ENCODE peak calls at places on chromosomes 3 and 15, in four cellular contexts. M, H, Q and D are unnamed samples.
A peak's percentile ranks its signal among the peaks of the same experiment; 100 is the strongest.

GRCh38 chr3:94064243-94064642 is 1.4 kb downstream of the NSUN3 start:
- DNase-seq in M (no peak), H (no peak), Q (no peak), D (no peak)

GRCh38 chr3:156181509-156181908 is 61.1 kb downstream of the KCNAB1 start:
- DNase-seq in H (no peak), Q (no peak), M (no peak), D (no peak)

GRCh38 chr15:87033056-87033455 is 953.4 kb downstream of the AGBL1 start:
- DNase-seq in Q (no peak), M (no peak), H (no peak), D (no peak)

GRCh38 chr15:96337354-96337990 is 7.0 kb downstream of the NR2F2 start:
- DNase-seq in M (no peak), Q (peak; percentile 15), H (no peak), D (no peak)

GRCh38 chr3:46628980-46629379 is 16.7 kb downstream of the FAM240A start:
- DNase-seq in Q (no peak), M (no peak), H (no peak), D (no peak)

GRCh38 chr15:62952969-62953368 is 89.6 kb upstream of the TPM1 start:
- DNase-seq in M (no peak), H (no peak), Q (no peak), D (no peak)

GRCh38 chr15:41285285-41285684 is 47.1 kb downstream of the OIP5 start:
- DNase-seq in M (no peak), Q (no peak), H (no peak), D (no peak)

GRCh38 chr3:173659972-173660371 is 262.4 kb downstream of the NLGN1 start:
- DNase-seq in Q (no peak), M (no peak), H (no peak), D (no peak)

GRCh38 chr3:48433472-48434118 is 3.7 kb upstream of the PLXNB1 start:
- DNase-seq in H (no peak), M (no peak), Q (peak; percentile 79), D (no peak)

GRCh38 chr15:85607842-85608241 is 186.9 kb downstream of the KLHL25 start:
- DNase-seq in M (no peak), Q (no peak), H (no peak), D (no peak)

GRCh38 chr3:25037049-25037547 is 391.0 kb upstream of the RARB start:
- DNase-seq in Q (no peak), M (no peak), H (no peak), D (no peak)

GRCh38 chr3:136698361-136698760 is 53.8 kb downstream of the STAG1 start:
- DNase-seq in H (no peak), Q (no peak), M (no peak), D (no peak)

GRCh38 chr3:12782172-12782815 is 14.2 kb upstream of the CAND2 start:
- DNase-seq in M (no peak), H (no peak), Q (no peak), D (peak; percentile 83)

GRCh38 chr3:13831386-13831996 is 48.4 kb downstream of the WNT7A start:
- DNase-seq in Q (no peak), M (no peak), H (no peak), D (no peak)

GRCh38 chr15:98648654-98649537 is 557 bp downstream of the IGF1R start:
- DNase-seq in M (no peak), H (no peak), Q (no peak), D (no peak)

GRCh38 chr3:70096376-70097055 is 97.0 kb downstream of the SAMMSON start:
- DNase-seq in Q (no peak), M (peak; percentile 58), H (no peak), D (no peak)

GRCh38 chr3:158111861-158112260 is 2.0 kb downstream of the RSRC1 start:
- DNase-seq in Q (no peak), H (no peak), M (no peak), D (no peak)

GRCh38 chr3:143234521-143234920 is 115.0 kb downstream of the CHST2 start:
- DNase-seq in M (no peak), H (no peak), Q (no peak), D (no peak)

GRCh38 chr15:62491642-62492041 is 326.6 kb upstream of the C2CD4B start:
- DNase-seq in M (no peak), Q (peak; percentile 22), H (no peak), D (no peak)

GRCh38 chr15:29283371-29283770 is 13.7 kb upstream of the NSMCE3 start:
- DNase-seq in H (no peak), Q (no peak), M (no peak), D (no peak)

GRCh38 chr15:84981711-84982300 is at the start of gene PDE8A:
- DNase-seq in Q (no peak), H (peak; percentile 69), M (no peak), D (no peak)

GRCh38 chr3:148971819-148972218 is 19.5 kb upstream of the GYG1 start:
- DNase-seq in Q (no peak), M (no peak), H (no peak), D (no peak)

GRCh38 chr15:45111390-45112142 is 2.4 kb downstream of the DUOX2 start:
- DNase-seq in H (peak; percentile 63), Q (no peak), M (no peak), D (no peak)

GRCh38 chr3:13353936-13354542 is 66.1 kb downstream of the NUP210 start:
- DNase-seq in Q (no peak), H (no peak), M (no peak), D (no peak)

GRCh38 chr3:52879090-52879489 is 18.3 kb downstream of the STIMATE start:
- DNase-seq in M (no peak), H (no peak), Q (no peak), D (no peak)

GRCh38 chr3:133663569-133664313 is 2.0 kb upstream of the TOPBP1 start:
- DNase-seq in H (peak; percentile 47), M (no peak), Q (peak; percentile 82), D (peak; percentile 62)

GRCh38 chr15:39171944-39172368 is 408.9 kb upstream of the THBS1 start:
- DNase-seq in M (peak; percentile 19), H (peak; percentile 58), Q (peak; percentile 85), D (peak; percentile 80)

GRCh38 chr3:127762077-127762786 is 60.1 kb downstream of the MGLL start:
- DNase-seq in Q (no peak), M (peak; percentile 56), H (no peak), D (no peak)

GRCh38 chr3:115085197-115085865 is 61.8 kb downstream of the ZBTB20 start:
- DNase-seq in H (no peak), M (no peak), Q (no peak), D (no peak)

GRCh38 chr3:33006571-33007286 is 55.3 kb downstream of the CCR4 start:
- DNase-seq in M (no peak), Q (no peak), H (no peak), D (no peak)

GRCh38 chr15:75452364-75452967 is 976 bp upstream of the SIN3A start:
- DNase-seq in Q (peak; percentile 64), H (peak; percentile 76), M (peak; percentile 57), D (no peak)

GRCh38 chr3:161296814-161297213 is 74.5 kb downstream of the SPTSSB start:
- DNase-seq in H (no peak), Q (no peak), M (no peak), D (no peak)

GRCh38 chr3:161700998-161701397 is 204.4 kb downstream of the OTOL1 start:
- DNase-seq in Q (no peak), H (peak; percentile 46), M (peak; percentile 7), D (peak; percentile 18)

GRCh38 chr15:47129033-47129432 is 588.3 kb upstream of the SEMA6D start:
- DNase-seq in M (no peak), Q (no peak), H (no peak), D (no peak)

GRCh38 chr3:125076464-125076863 is 20.7 kb upstream of the HEG1 start:
- DNase-seq in M (no peak), H (peak; percentile 43), Q (no peak), D (no peak)

GRCh38 chr3:125077864-125078263 is 22.1 kb upstream of the HEG1 start:
- DNase-seq in Q (no peak), M (peak; percentile 21), H (no peak), D (no peak)

GRCh38 chr3:125073506-125073905 is 17.7 kb upstream of the HEG1 start:
- DNase-seq in M (no peak), H (no peak), Q (no peak), D (no peak)

GRCh38 chr3:125072749-125073404 is 17.1 kb upstream of the HEG1 start:
- DNase-seq in M (no peak), H (peak; percentile 32), Q (no peak), D (no peak)

DNA sequence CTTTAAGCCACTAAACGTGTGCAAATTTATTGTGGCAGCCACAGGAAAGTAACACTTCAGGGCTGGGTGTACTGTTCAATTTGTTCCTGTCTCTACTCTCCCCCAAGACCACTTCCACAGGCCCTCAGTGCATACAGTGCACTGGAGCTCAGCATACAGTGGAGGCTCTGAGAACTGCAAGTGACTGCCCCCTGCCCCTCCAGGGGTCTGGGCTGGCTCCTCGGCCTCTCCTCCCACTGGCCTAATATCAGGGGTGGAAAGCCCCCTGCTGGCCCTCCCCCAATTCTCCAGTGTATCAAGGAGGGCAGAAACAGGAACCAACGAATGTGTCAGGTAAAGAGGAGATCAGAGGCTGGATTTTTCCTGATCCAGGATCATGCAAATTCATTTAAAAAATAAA is 19.9 kb upstream of the HEG1 start:
- DNase-seq in M (no peak), Q (no peak), H (peak; percentile 48), D (no peak)
- H3K4me1 ChIP-seq in M (peaks cover 19% of the 10 kb centered on the region), Q (peaks cover 20% of the 10 kb centered on the region), H (peaks cover 6% of the 10 kb centered on the region), D (peaks cover 4% of the 10 kb centered on the region)

DNA sequence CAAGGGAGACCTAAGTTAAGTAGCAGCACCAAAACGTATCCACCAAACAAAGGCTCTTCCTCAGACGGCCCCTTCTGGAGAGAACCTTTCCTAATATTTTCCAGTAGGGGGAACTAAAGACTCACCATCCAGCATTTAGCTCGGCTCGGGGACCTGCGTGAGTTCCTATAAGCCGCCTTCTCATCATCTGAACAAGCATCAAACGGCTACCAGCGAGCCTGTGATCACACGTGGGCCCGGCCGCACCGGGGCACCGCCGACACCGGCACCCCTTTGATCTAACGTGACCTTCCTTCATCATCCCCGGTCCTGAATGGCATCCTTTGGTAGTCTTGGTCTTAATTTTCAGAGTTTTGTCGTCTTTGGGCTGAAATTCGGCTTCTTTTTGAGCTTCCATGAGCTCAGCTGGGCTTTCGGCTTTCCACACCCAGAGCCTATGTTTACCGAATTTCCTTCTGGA is 1.4 kb upstream of the ROBO2 start:
- DNase-seq in M (no peak), H (peak; percentile 72), Q (peak; percentile 68), D (peak; percentile 76)
- TF ChIP-seq SUZ12 in M (no peak), H (no peak), Q (no peak), D (no peak)

GRCh38 chr3:126349071-126349470 is 8.1 kb downstream of the KLF15 start:
- DNase-seq in H (no peak), M (no peak), Q (no peak), D (no peak)

GRCh38 chr3:126346466-126346865 is 10.7 kb downstream of the KLF15 start:
- DNase-seq in Q (no peak), H (peak; percentile 33), M (no peak), D (no peak)

GRCh38 chr3:126348308-126348920 is 8.8 kb downstream of the KLF15 start:
- DNase-seq in H (peak; percentile 52), Q (no peak), M (no peak), D (no peak)

GRCh38 chr3:126345641-126346460 is 11.4 kb downstream of the KLF15 start:
- DNase-seq in M (no peak), Q (no peak), H (peak; percentile 39), D (no peak)

GRCh38 chr3:126347543-126348161 is 9.6 kb downstream of the KLF15 start:
- DNase-seq in M (no peak), Q (no peak), H (peak; percentile 29), D (no peak)
- H3K4me1 ChIP-seq in M (no peaks in the 10 kb centered on the region), Q (peaks cover 27% of the 10 kb centered on the region), H (peaks cover 6% of the 10 kb centered on the region), D (peaks cover 11% of the 10 kb centered on the region)

GRCh38 chr15:49760749-49761148 is 139.9 kb downstream of the DTWD1 start:
- DNase-seq in M (no peak), H (no peak), Q (no peak), D (no peak)

GRCh38 chr15:49758456-49758855 is 137.6 kb downstream of the DTWD1 start:
- DNase-seq in M (no peak), Q (no peak), H (no peak), D (no peak)

GRCh38 chr15:49758856-49759255 is 138.0 kb downstream of the DTWD1 start:
- DNase-seq in M (no peak), H (no peak), Q (no peak), D (no peak)
- TF ChIP-seq SUZ12 in M (no peak), H (no peak), Q (no peak), D (no peak)